ENCODE peak calls at places on chromosomes 12 and 14, in eight cellular contexts. G is WERI-Rb-1, Y is astrocyte of the spinal cord, P is uterus, L is thoracic aorta, N is natural killer cell, Q is chondrocyte, E is Peyer's patch. H is an unnamed sample.

GRCh38 chr14:69658664-69659261 is 47.4 kb downstream of the SUSD6 start:
- DNase-seq in L (no peak), P (no peak), Y (peak; percentile 50), G (no peak), Q (no peak), N (no peak), E (peak; percentile 68), H (no peak)

GRCh38 chr14:77128414-77128891 is 13.1 kb downstream of the ZDHHC22 start:
- DNase-seq in Y (no peak), P (no peak), E (peak; percentile 26), N (no peak), G (no peak), L (no peak), Q (no peak), H (no peak)

GRCh38 chr12:49680075-49680474 is 27.1 kb downstream of the FMNL3 start:
- DNase-seq in E (no peak), L (no peak), Q (no peak), N (no peak), P (no peak), Y (no peak), G (no peak), H (no peak)

GRCh38 chr12:44930972-44931600 is 55.0 kb upstream of the NELL2 start:
- DNase-seq in Y (peak; percentile 64), Q (no peak), P (no peak), E (no peak), L (no peak), N (no peak), G (no peak), H (no peak)

GRCh38 chr14:47606601-47607000 is 68.8 kb downstream of the MDGA2 start:
- DNase-seq in E (no peak), P (no peak), N (no peak), Q (no peak), L (no peak), Y (no peak), G (no peak), H (no peak)

GRCh38 chr14:99408971-99409289 is 71.7 kb downstream of the SETD3 start:
- DNase-seq in N (no peak), L (no peak), P (no peak), G (no peak), E (no peak), Y (no peak), Q (no peak), H (no peak)

GRCh38 chr14:71321556-71322315 is 414.5 kb downstream of the PCNX1 start:
- DNase-seq in N (no peak), Q (no peak), E (no peak), Y (peak; percentile 69), P (peak; percentile 25), G (peak; percentile 11), L (no peak), H (no peak)

GRCh38 chr12:13062669-13063068 is 18.5 kb downstream of the FAM234B start:
- DNase-seq in L (no peak), P (no peak), G (no peak), Q (no peak), E (no peak), Y (no peak), N (no peak), H (no peak)

GRCh38 chr14:62745496-62745895 is 299.8 kb downstream of the KCNH5 start:
- DNase-seq in N (no peak), G (no peak), P (no peak), Y (no peak), L (no peak), Q (no peak), E (no peak), H (no peak)

GRCh38 chr14:68688872-68689371 is 103.9 kb downstream of the ZFP36L1 start:
- DNase-seq in G (peak; percentile 36), N (no peak), L (no peak), Q (no peak), P (peak; percentile 59), E (peak; percentile 52), Y (peak; percentile 70), H (no peak)

GRCh38 chr12:121530600-121531355 is 50.0 kb downstream of the KDM2B start:
- DNase-seq in G (no peak), N (peak; percentile 72), P (peak; percentile 81), E (peak; percentile 92), Y (peak; percentile 81), L (peak; percentile 36), Q (no peak), H (no peak)

GRCh38 chr12:43501705-43502104 is 50.3 kb downstream of the ADAMTS20 start:
- DNase-seq in Y (peak; percentile 48), P (no peak), Q (no peak), E (no peak), G (no peak), N (no peak), L (no peak), H (no peak)

GRCh38 chr12:58877243-58877743 is 43.0 kb downstream of the LRIG3 start:
- DNase-seq in P (no peak), N (no peak), L (no peak), E (no peak), G (no peak), Y (peak; percentile 99), Q (no peak), H (no peak)

GRCh38 chr12:122867701-122868461 is 28.0 kb downstream of the VPS37B start:
- DNase-seq in Q (no peak), E (peak; percentile 84), N (no peak), L (no peak), G (peak; percentile 81), Y (no peak), P (no peak), H (no peak)

GRCh38 chr12:122866950-122867607 is 28.8 kb downstream of the VPS37B start:
- DNase-seq in Q (no peak), Y (no peak), E (no peak), G (no peak), N (no peak), P (no peak), L (no peak), H (no peak)

GRCh38 chr12:122864894-122865253 is 29.6 kb downstream of the HIP1R start:
- DNase-seq in E (no peak), Q (no peak), N (no peak), L (no peak), Y (no peak), P (no peak), G (no peak), H (no peak)

GRCh38 chr12:122866379-122866778 is 29.5 kb downstream of the VPS37B start:
- DNase-seq in P (no peak), Y (no peak), G (no peak), Q (no peak), E (no peak), L (no peak), N (no peak), H (no peak)

DNA sequence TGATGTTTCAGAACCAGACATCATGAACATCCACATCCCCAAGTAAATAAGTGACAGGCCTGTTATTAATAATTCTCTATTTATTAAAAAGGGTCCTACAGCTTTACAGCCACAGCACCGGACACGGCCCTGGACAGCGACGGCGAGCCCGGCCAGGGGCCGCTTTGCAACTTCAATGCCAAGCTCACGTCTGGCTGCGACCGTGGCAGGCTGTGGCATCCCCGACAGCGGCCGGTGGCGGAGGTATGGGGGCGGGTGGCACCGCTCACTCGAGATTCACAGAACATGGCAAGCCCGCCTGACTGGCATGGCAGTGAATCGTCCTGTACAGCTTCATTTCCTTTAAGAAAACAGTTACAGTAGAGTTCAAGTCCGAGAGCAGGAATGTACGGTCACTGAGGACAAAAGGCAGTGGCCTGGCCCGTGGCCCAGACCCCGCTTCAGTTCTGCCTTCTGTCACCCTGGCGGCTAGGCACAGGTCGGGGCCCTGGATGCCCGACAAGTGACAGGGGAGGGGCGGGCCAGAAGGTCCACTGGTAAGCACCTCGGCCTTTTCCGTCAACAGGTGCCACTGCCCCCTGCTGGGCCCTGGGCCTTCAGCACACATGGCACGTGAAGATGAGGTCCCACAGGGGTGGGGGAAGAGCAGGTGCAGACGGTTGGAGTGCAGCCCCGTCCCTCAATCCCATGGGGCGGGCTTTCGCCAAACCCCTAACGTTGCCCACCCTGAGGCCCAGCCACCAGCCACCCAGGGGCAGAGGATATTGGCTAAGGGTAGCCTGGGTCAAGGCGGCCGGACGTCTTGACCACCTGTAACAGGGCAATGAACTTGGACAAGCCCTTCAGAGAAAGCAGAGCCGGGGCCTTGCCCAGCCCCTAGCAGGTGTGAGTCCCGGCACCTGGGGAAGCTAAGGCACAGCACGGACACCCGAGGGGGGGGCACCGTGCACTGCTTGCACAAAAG is 30.3 kb downstream of the HIP1R start:
- DNase-seq in L (no peak), Y (no peak), P (no peak), G (peak; percentile 82), E (no peak), Q (no peak), N (no peak), H (no peak)
- TF ChIP-seq CTCF in L (peak; percentile 13), Y (peak; percentile 53), P (no peak), G (peak; percentile 77), E (no peak), Q (peak; percentile 62), N (peak; percentile 20), H (peak; percentile 52)

GRCh38 chr14:102213984-102214658 is 74.4 kb downstream of the WDR20 start:
- DNase-seq in N (no peak), P (no peak), Q (no peak), Y (no peak), L (no peak), E (no peak), G (no peak), H (no peak)
- TF ChIP-seq CTCF in N (no peak), P (no peak), Q (peak; percentile 55), Y (peak; percentile 14), L (no peak), E (no peak), G (no peak), H (peak; percentile 51)

GRCh38 chr12:29402437-29402836 is 21.5 kb upstream of the ERGIC2 start:
- DNase-seq in Q (no peak), N (no peak), E (no peak), L (no peak), Y (no peak), P (no peak), G (no peak), H (no peak)
- TF ChIP-seq CTCF in Q (no peak), N (peak; percentile 18), E (no peak), L (no peak), Y (no peak), P (no peak), G (no peak), H (no peak)

GRCh38 chr12:64634508-64635092 is 24.3 kb downstream of the RASSF3 start:
- DNase-seq in Y (no peak), E (no peak), G (no peak), N (no peak), Q (no peak), L (no peak), P (no peak), H (no peak)

GRCh38 chr12:64633186-64633939 is 23.1 kb downstream of the RASSF3 start:
- DNase-seq in Q (no peak), E (no peak), L (no peak), N (no peak), Y (no peak), P (no peak), G (no peak), H (no peak)

GRCh38 chr12:64627781-64628180 is 17.5 kb downstream of the RASSF3 start:
- DNase-seq in P (no peak), Y (peak; percentile 74), N (no peak), G (no peak), Q (no peak), L (no peak), E (no peak), H (no peak)

GRCh38 chr12:64633940-64634337 is 23.6 kb downstream of the RASSF3 start:
- DNase-seq in E (peak; percentile 70), N (no peak), Y (peak; percentile 70), G (no peak), Q (no peak), P (peak; percentile 61), L (no peak), H (no peak)

DNA sequence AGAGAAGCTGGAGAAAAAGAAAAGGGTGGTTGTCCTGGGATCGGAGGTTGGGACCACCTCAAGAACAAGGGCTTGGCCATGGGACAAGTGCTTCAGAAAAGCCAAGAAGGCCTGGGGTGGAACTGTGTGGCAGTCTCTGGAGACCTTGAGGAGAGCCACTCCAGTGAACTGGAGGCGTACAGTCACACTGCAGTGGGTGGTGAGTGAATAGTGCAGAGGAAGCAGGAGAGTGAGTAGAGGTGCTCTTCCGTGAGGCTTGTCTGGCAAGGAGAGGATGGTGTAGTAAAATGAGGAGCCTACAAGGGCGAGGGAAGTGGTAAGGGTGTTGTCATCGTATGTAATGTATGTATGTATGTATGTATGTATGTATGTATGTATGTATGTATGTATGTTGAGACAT is 20.9 kb downstream of the RASSF3 start:
- DNase-seq in Q (no peak), E (no peak), L (no peak), Y (no peak), G (no peak), P (no peak), N (no peak), H (no peak)
- TF ChIP-seq CTCF in Q (no peak), E (no peak), L (no peak), Y (no peak), G (no peak), P (no peak), N (no peak), H (no peak)